ENCODE peak calls at places on chromosomes 6 and 20, in eight cellular contexts. U, X, C, F, K, S, E and N are unnamed samples.
A peak's percentile ranks its signal among the peaks of the same experiment; 100 is the strongest.

GRCh38 chr6:6547111-6547879 is 41.2 kb upstream of the LY86 start:
- DNase-seq in E (peak; percentile 91), X (peak; percentile 90), K (peak; percentile 84), U (peak; percentile 77), F (peak; percentile 86), S (peak; percentile 52), C (peak; percentile 74), N (peak; percentile 95)

GRCh38 chr20:48603819-48604405 is 223.9 kb downstream of the PREX1 start:
- DNase-seq in F (no peak), X (no peak), U (no peak), K (no peak), E (no peak), S (no peak), C (no peak), N (no peak)

GRCh38 chr20:9492067-9492466 is 22.3 kb upstream of the LAMP5 start:
- DNase-seq in K (no peak), C (no peak), F (no peak), S (no peak), E (no peak), U (no peak), X (no peak), N (no peak)

GRCh38 chr6:83884523-83884922 is 25.0 kb downstream of the CYB5R4 start:
- DNase-seq in K (no peak), X (no peak), C (peak; percentile 28), E (no peak), F (no peak), U (peak; percentile 33), S (peak; percentile 26), N (no peak)

GRCh38 chr6:28785962-28786679 is 137.7 kb downstream of the TRIM27 start:
- DNase-seq in X (no peak), K (no peak), C (no peak), F (no peak), E (no peak), S (no peak), U (no peak), N (no peak)

GRCh38 chr6:26232950-26233607 is 131.9 kb upstream of the BTN3A2 start:
- DNase-seq in K (no peak), C (peak; percentile 54), U (peak; percentile 63), X (peak; percentile 31), F (no peak), S (peak; percentile 38), E (no peak), N (no peak)

GRCh38 chr20:31537116-31537858 is 23.0 kb downstream of the HM13 start:
- DNase-seq in X (no peak), F (no peak), S (no peak), C (no peak), K (no peak), U (no peak), E (no peak), N (no peak)

GRCh38 chr20:54221996-54222890 is 14.4 kb downstream of the PFDN4 start:
- DNase-seq in X (no peak), F (no peak), E (no peak), U (no peak), S (no peak), C (no peak), K (peak; percentile 21), N (no peak)

GRCh38 chr6:34992353-34992752 is 103.3 kb downstream of the ANKS1A start:
- DNase-seq in K (no peak), E (no peak), U (no peak), S (no peak), F (no peak), X (no peak), C (no peak), N (no peak)

GRCh38 chr20:40741507-40742106 is 52.6 kb upstream of the MAFB start:
- DNase-seq in U (no peak), F (peak; percentile 27), S (peak; percentile 9), K (peak; percentile 13), X (peak; percentile 27), E (no peak), C (peak; percentile 16), N (peak; percentile 77)

DNA sequence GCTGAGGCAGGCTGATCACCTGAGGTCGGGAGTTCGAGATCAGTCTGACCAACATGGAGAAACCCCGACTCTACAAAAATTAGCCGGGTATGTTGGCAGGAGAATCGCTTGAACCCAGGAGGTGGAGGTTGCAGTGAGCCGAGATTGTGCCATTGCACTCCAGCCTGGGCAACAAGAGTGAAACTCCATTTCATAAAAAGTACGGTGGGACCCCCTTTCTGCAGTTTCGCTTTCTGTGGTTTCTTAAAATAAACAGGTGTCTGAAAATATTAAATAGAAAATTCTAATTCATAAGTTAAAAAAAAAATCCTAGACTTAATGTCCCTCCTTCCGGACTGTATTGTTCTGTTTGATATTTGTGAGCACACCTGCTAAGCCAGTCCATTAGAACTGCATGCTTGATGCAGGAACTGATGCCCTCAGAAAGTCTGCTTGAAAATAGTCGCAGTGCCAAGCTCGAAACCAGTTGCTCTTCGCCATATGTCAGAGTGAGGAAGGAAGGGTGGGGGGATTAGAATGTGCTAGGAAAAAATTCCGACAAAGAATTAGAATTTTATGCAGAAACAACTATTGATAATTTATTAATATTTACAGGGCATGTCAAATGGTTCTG is 85.9 kb downstream of the JARID2 start:
- DNase-seq in S (no peak), E (no peak), K (no peak), X (no peak), U (no peak), F (no peak), C (no peak), N (no peak)
- H3K4me1 ChIP-seq in S (peaks cover 37% of the 10 kb centered on the region), E (no peaks in the 10 kb centered on the region), K (no peaks in the 10 kb centered on the region), X (peaks cover 57% of the 10 kb centered on the region), U (peaks cover 47% of the 10 kb centered on the region), F (peaks cover 59% of the 10 kb centered on the region), C (peaks cover 62% of the 10 kb centered on the region), N (peaks cover 22% of the 10 kb centered on the region)

GRCh38 chr6:109327502-109327901 is 54.8 kb downstream of the CD164 start:
- DNase-seq in C (no peak), X (no peak), F (no peak), E (no peak), U (no peak), K (no peak), S (no peak), N (no peak)

GRCh38 chr6:109326346-109326745 is 55.9 kb downstream of the CD164 start:
- DNase-seq in E (no peak), F (no peak), S (no peak), K (no peak), X (no peak), U (no peak), C (no peak), N (no peak)

GRCh38 chr6:109325400-109325801 is 56.9 kb downstream of the CD164 start:
- DNase-seq in C (no peak), S (no peak), U (no peak), K (no peak), F (no peak), E (no peak), X (no peak), N (no peak)

GRCh38 chr6:109321752-109322151 is 60.5 kb downstream of the CD164 start:
- DNase-seq in X (no peak), U (no peak), C (no peak), S (no peak), K (no peak), F (no peak), E (no peak), N (no peak)

DNA sequence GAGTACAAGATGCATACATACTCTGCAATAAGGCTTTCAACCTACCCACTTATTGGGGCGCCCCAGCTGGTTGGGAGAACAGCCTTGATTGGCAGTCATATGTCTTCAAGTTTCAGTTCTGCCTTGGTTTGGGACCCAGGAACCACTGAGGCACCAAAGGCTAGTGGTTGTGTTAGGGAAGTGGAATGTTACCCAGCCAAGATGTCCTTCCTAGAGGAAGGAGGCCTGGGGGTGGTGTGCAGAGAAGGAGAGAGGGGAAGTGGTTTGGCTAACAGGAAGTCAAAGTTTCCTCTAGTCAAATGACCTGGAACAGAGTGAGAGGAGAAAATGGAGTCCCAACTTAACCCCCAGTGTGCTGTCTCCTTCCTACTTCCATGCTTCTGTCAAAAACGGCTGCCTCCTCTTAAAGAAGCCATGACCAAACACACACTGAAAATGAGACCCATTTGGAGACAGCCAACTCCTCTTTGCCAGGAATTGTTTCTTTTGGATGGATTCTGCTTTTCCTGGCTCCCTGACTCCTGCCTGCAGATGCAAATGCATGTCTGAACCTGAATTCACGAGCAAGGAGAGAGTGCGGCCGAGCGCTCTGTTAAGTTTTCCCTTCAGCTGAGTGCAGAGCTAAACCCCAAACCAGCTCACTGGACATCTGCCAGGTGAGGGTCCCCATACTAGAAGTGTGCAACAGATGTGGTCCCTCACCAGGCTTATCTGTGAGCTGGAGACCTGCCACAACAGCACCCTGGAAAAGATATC is 59.3 kb downstream of the CD164 start:
- DNase-seq in K (peak; percentile 41), S (no peak), C (no peak), E (no peak), X (no peak), F (peak; percentile 21), U (no peak), N (peak; percentile 31)
- H3K4me3 ChIP-seq in K (no peak overlapping the region), S (no peak overlapping the region), C (no peak overlapping the region), E (no peak overlapping the region), X (no peak overlapping the region), F (no peak overlapping the region), U (no peak overlapping the region), N (no peak overlapping the region)

DNA sequence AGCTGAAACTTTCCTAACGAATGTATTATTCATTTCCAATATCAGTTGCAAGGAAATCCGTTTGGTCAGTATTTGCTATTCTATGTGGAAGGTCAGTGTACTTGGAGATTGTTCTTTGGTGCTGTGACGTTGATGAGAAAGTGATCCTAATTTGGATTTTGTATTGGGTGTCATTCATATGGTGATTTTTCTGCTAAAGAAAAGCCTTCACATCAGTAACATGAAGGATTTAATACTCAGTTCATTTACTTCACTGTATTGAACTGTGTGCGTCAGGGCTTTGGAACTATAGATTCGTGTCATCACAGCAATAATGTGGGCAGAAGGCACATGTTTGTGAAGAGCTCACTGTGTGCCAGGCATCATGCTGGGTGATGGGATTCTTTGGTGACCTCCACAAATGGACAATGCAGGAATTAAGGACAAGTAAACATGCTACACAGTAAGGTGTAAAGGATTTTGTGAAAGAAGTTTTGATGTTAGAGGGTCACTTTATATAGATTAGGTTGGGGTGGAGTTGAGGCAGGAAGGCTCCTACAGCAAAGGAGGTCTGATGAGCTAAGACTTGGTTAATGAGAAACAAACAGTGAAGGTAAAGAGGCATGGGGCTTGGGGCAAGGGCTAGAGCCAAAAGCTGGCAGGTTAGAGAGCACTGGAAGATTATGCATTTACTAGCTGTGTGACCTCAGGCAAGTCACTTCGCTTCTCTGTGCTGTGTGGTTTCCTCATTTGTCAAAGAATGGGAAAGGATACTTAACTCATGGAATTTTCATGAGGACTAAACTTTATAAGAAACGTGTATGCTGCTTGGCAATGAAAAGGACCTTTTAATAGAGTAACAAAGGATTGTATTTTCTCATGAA is 12.1 kb downstream of the ARID1B start:
- DNase-seq in X (no peak), S (no peak), C (no peak), K (no peak), E (no peak), U (no peak), F (no peak), N (no peak)
- H3K4me1 ChIP-seq in X (peaks cover 68% of the 10 kb centered on the region), S (peaks cover 3% of the 10 kb centered on the region), C (peaks cover 98% of the 10 kb centered on the region), K (no peaks in the 10 kb centered on the region), E (no peaks in the 10 kb centered on the region), U (peaks cover 80% of the 10 kb centered on the region), F (peaks cover 99% of the 10 kb centered on the region), N (peaks cover 54% of the 10 kb centered on the region)

DNA sequence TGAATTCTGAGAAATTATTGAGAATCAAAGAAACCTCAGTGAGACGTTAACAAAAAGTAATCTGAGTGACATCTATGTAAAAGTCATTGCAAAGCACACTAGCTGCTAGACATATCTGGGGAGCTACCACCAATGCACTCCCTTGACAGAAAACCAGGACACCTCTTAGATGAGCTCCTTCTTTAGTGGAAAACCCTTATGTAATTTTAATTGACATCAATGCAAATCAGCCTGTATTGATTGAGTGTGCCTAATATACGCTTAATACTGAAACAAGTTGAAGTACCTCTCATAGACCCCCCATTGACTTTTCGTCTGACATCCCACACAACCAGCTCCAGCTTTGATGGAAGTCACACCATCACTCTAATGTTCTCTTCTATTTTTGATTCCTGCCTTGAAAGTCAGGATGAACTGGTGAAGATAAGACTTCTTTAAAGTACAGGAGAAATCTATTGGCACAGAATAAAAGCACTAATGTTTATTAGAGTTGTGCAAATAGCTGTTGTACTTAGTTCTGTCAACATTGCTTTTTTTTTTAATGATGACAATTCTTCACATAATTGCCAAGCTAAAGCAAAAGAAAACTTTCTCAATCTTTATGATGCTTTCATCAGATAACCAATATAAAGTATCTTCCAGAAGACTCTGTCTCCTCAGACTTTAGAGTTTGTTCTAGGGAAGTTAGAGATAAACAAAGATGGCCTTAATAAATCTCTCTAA is 98.0 kb upstream of the FAM8A1 start:
- DNase-seq in S (no peak), U (no peak), F (no peak), X (no peak), E (no peak), C (no peak), K (no peak), N (no peak)
- H3K4me3 ChIP-seq in S (no peak overlapping the region), U (no peak overlapping the region), F (no peak overlapping the region), X (no peak overlapping the region), E (no peak overlapping the region), C (no peak overlapping the region), K (no peak overlapping the region), N (no peak overlapping the region)